ENCODE peak calls at places on chromosomes 11 and 22, in five cellular contexts. H, I, X, G and B are unnamed samples.

GRCh38 chr22:19062139-19062789 is 59.9 kb downstream of the DGCR2 start:
- DNase-seq in H (no peak), I (no peak), X (no peak), G (no peak), B (no peak)

GRCh38 chr11:76790251-76790650 is 7.1 kb downstream of the TSKU start:
- DNase-seq in H (peak), I (no peak), X (no peak), G (no peak), B (no peak)

GRCh38 chr11:130159657-130160459 is at the start of gene ST14:
- DNase-seq in H (peak), I (no peak), X (no peak), G (no peak), B (no peak)

GRCh38 chr11:64577202-64577601 is 13.8 kb upstream of the SLC22A12 start:
- DNase-seq in H (no peak), I (no peak), X (no peak), G (no peak), B (no peak)

GRCh38 chr11:61695917-61696316 is 15.7 kb downstream of the DAGLA start:
- DNase-seq in H (peak), I (peak), X (no peak), G (peak), B (peak)

GRCh38 chr11:74157169-74157568 is 13.6 kb downstream of the C2CD3 start:
- DNase-seq in H (no peak), I (no peak), X (no peak), G (no peak), B (no peak)

GRCh38 chr11:116544721-116545120 is 228.1 kb downstream of the BUD13 start:
- DNase-seq in H (no peak), I (no peak), X (no peak), G (no peak), B (no peak)

GRCh38 chr11:16788141-16789060 is 50.0 kb downstream of the C11orf58 start:
- DNase-seq in H (peak), I (peak), X (peak), G (no peak), B (no peak)

GRCh38 chr11:88175004-88175706 is at the start of gene RAB38:
- DNase-seq in H (peak), I (peak), X (no peak), G (no peak), B (no peak)

GRCh38 chr22:45963821-45964220 is 13.1 kb downstream of the WNT7B start:
- DNase-seq in H (no peak), I (no peak), X (no peak), G (no peak), B (no peak)

GRCh38 chr11:128467610-128468041 is 119.7 kb downstream of the ETS1 start:
- DNase-seq in H (no peak), I (no peak), X (peak), G (no peak), B (no peak)

GRCh38 chr11:65435981-65436411 is 13.4 kb downstream of the NEAT1 start:
- DNase-seq in H (no peak), I (no peak), X (no peak), G (no peak), B (no peak)

GRCh38 chr22:50011447-50012200 is 941 bp downstream of the IL17REL start:
- DNase-seq in H (peak), I (no peak), X (no peak), G (no peak), B (no peak)

GRCh38 chr11:115817844-115818565 is 313.8 kb upstream of the CADM1 start:
- DNase-seq in H (no peak), I (no peak), X (no peak), G (no peak), B (no peak)

GRCh38 chr22:41575533-41575932 is 14.1 kb downstream of the PMM1 start:
- DNase-seq in H (no peak), I (no peak), X (no peak), G (no peak), B (no peak)

GRCh38 chr11:93905384-93905783 is 55.0 kb upstream of the VSTM5 start:
- DNase-seq in H (no peak), I (no peak), X (peak), G (no peak), B (no peak)

GRCh38 chr11:119091966-119092879 is 7.5 kb downstream of the HMBS start:
- DNase-seq in H (no peak), I (no peak), X (no peak), G (no peak), B (peak)

GRCh38 chr22:25757686-25758085 is 15.7 kb downstream of the MYO18B start:
- DNase-seq in H (no peak), I (no peak), X (no peak), G (no peak), B (no peak)

GRCh38 chr11:7688238-7688826 is 15.0 kb upstream of the CYB5R2 start:
- DNase-seq in H (peak), I (peak), X (peak), G (no peak), B (peak)

GRCh38 chr11:1041936-1042608 is 5.6 kb upstream of the MUC6 start:
- DNase-seq in H (peak), I (peak), X (peak), G (no peak), B (no peak)

GRCh38 chr11:60831143-60831500 is 10.8 kb upstream of the CCDC86 start:
- DNase-seq in H (peak), I (peak), X (peak), G (peak), B (peak)

GRCh38 chr11:62449451-62449851 is 30.6 kb downstream of the SCGB1A1 start:
- DNase-seq in H (no peak), I (no peak), X (no peak), G (no peak), B (no peak)

GRCh38 chr22:26952654-26953379 is 295.4 kb downstream of the MIAT start:
- DNase-seq in H (peak), I (no peak), X (no peak), G (no peak), B (no peak)

GRCh38 chr11:111982019-111982464 is 43.2 kb upstream of the DLAT start:
- DNase-seq in H (peak), I (peak), X (peak), G (peak), B (no peak)

GRCh38 chr22:37909756-37910155 is 3.7 kb downstream of the MICALL1 start:
- DNase-seq in H (no peak), I (no peak), X (no peak), G (no peak), B (no peak)

GRCh38 chr22:47063071-47063509 is 300.6 kb downstream of the TBC1D22A start:
- DNase-seq in H (no peak), I (no peak), X (no peak), G (no peak), B (no peak)

DNA sequence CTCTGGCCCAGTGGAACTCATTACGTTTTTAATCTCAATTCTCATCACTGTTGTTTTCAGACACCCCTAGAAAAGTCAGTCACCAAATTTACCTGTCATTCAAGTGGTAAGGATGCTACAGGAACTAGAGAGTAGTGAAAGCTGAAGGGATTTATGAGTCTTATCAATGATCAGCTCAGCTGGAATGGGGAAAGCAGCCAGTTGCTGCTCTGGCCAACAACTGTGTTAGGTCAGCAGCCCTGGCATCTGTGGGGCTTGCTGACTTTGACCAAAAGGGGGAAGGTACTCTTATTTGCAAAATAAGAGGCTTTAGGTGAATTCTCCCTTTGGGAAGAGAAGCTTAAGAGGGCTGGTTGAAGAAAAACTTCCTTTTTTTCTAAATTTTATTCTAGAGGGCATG is 76.2 kb upstream of the HORMAD2 start:
- DNase-seq in H (no peak), I (no peak), X (no peak), G (no peak), B (no peak)
- TF ChIP-seq CTCF in H (no peak), I (no peak), X (no peak), G (no peak), B (no peak)

DNA sequence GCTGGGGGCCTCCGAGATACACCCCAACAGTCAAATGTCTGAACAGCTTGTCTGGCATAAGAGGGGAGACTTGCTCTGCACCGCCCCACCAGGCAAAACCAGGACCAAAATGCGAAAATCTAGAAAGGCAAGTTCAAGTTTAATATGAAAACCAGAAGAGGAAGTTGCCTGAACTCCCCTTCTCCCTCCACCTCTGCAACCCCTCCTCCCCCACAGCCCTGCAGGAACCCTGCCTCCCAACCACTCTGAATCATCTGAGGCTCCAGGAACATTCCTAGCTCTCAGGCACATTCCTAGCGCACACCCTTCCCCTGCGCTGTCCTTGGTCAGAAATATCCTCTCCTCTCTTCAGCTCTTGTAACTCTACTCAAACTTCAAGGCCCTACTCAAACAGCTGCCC is 36.7 kb downstream of the ISX start:
- DNase-seq in H (no peak), I (peak), X (no peak), G (no peak), B (peak)
- TF ChIP-seq GABPA in H (no peak), I (no peak), X (no peak), G (no peak), B (no peak)

GRCh38 chr11:125404811-125405481 is 91.1 kb downstream of the FEZ1 start:
- DNase-seq in H (peak), I (peak), X (peak), G (no peak), B (peak)
- TF ChIP-seq REST in H (no peak), I (no peak), X (no peak), G (no peak), B (no peak)

GRCh38 chr11:120182357-120182756 is 28.5 kb upstream of the OAF start:
- DNase-seq in H (no peak), I (no peak), X (no peak), G (no peak), B (no peak)

GRCh38 chr11:120181446-120181992 is 29.3 kb upstream of the OAF start:
- DNase-seq in H (no peak), I (no peak), X (no peak), G (no peak), B (no peak)

GRCh38 chr11:120184371-120184945 is 26.4 kb upstream of the OAF start:
- DNase-seq in H (no peak), I (no peak), X (no peak), G (no peak), B (no peak)

GRCh38 chr11:120183701-120184141 is 27.1 kb upstream of the OAF start:
- DNase-seq in H (no peak), I (no peak), X (no peak), G (no peak), B (no peak)

GRCh38 chr11:120182790-120183491 is 27.9 kb upstream of the OAF start:
- DNase-seq in H (no peak), I (peak), X (peak), G (no peak), B (no peak)
- TF ChIP-seq CTCF in H (peak), I (peak), X (peak), G (peak), B (no peak)

GRCh38 chr11:19868281-19868821 is 155.7 kb downstream of the NAV2 start:
- DNase-seq in H (peak), I (no peak), X (no peak), G (no peak), B (no peak)

GRCh38 chr11:19861171-19861570 is 148.5 kb downstream of the NAV2 start:
- DNase-seq in H (no peak), I (no peak), X (no peak), G (no peak), B (no peak)

GRCh38 chr11:19866037-19866436 is 153.4 kb downstream of the NAV2 start:
- DNase-seq in H (no peak), I (no peak), X (no peak), G (no peak), B (no peak)

GRCh38 chr11:19867064-19867463 is 154.4 kb downstream of the NAV2 start:
- DNase-seq in H (no peak), I (no peak), X (no peak), G (no peak), B (no peak)

GRCh38 chr11:19864141-19865120 is 151.8 kb downstream of the NAV2 start:
- DNase-seq in H (no peak), I (no peak), X (peak), G (no peak), B (no peak)
- TF ChIP-seq GABPA in H (no peak), I (no peak), X (no peak), G (no peak), B (no peak)

DNA sequence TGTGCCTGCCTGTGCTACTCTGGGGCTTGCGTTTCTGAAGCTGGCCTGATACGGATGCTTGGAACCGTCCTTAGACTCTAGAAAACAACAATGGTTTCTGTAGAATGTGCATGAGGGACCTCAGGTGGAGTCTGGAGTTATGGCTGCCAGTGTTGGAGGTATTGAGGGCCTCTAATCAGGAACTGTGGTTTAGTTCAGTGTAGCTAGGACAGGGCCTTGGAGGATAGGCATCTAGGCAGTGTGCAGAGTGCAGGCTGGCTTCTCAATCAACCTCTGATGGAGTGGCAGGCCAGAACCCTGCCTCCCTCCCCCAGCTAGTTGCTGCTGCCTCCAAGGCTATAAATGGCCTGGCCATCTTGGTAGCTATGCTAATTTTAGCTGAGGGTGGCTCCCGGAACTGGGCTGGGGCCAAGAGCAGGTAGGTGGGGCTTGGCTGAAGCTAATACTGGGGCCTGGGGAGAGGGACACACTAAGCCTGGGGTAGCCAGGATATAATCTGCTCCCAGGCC is 4.0 kb downstream of the STIM1 start:
- DNase-seq in H (no peak), I (peak), X (no peak), G (no peak), B (no peak)
- TF ChIP-seq REST in H (no peak), I (no peak), X (no peak), G (no peak), B (no peak)

DNA sequence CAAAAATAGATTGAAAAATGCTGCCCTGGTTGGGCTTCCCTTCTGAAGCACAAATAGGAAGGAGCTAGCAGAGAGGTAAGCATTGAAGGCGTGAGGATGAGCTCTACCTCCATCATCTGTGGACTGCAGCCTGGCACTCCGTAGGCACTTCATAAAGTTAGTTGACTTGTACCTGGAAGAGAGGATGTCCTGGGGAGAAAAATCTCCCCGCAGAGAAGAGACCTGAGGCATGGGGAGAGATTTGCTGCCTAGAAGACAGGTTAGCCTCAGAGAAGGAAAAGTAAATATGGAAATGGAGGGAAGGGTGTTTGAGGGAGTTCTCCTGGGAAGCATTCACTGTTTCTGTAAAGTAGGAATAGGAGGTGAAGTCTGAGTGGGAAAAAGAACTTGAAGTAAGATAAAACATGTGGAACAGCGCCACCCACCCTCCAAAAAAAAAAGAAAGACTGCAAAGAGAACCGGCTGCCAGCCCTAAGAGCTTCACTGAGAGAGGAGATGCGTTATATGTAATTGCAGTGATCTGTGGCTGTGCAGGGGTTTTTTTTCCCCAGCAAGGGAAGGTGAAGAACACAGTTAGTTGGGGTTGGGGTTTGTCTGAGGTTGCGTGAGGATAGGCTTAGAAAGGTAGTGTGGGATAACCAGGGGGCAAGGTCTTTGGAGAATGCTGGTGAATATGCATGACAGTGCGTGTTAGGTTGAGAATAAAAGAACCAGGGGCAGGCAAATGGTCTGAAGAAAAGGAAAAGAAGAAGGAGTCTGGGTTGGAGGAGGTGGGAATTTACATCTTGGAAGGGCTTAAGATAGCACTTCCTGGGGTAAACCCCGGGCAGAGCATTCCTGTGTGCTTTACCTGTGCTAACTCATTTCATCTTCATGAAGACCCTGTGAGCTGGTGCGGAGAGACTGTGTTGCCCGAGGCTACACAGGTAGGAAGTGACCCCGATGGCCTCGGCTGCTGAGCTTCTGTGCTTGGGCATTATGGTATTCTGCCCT is 16.0 kb downstream of the TNRC6B start:
- DNase-seq in H (no peak), I (no peak), X (no peak), G (no peak), B (no peak)
- TF ChIP-seq CTCF in H (peak), I (peak), X (peak), G (no peak), B (peak)

GRCh38 chr22:40491990-40492631 is 121.7 kb downstream of the SGSM3 start:
- DNase-seq in H (no peak), I (no peak), X (no peak), G (peak), B (peak)
- TF ChIP-seq GABPA in H (no peak), I (no peak), X (no peak), G (no peak), B (no peak)

DNA sequence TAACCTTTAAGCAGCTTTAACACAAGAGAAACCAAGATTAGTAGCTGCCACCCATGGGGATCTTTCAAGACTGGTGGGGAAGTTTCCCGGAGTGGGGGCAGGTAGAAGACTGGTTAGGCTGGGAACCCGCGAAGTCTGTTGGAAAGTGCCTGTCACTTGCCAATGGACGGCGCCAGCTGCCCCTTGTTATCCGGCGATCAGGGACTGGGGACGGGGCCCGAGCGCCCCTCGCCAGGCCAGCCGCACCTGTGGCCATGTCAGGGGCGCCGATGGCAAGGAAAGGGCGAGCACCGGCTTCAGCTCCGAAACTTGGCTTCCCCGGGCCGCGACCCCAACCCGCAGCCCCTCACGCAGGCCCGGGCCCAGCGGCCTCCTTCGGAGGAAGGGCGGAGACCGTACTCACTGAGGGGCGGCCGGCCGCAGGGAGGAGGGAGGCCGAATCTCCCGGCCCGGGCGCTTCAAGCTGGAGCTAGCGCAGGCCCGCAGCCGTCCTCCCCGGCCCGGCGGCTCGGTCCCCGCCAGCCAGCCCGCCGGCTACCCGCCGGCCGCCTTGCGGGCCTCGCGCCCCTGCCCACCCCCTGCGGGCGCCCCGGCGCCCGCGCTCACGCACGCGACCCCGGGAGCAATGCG is 539 bp downstream of the EIF4ENIF1 start:
- DNase-seq in H (peak), I (peak), X (no peak), G (no peak), B (peak)
- TF ChIP-seq REST in H (no peak), I (no peak), X (no peak), G (no peak), B (no peak)